ENCODE peak calls at places on chromosomes 13 and 19, in seven cellular contexts. One of them, this sample, is unnamed.

GRCh38 chr19:40465025-40465780 is at the start of gene BLVRB:
- DNase-seq in testis: no peak
- DNase-seq in GM23338: peak
- DNase-seq in GM12865: peak
- DNase-seq in endothelial cell: no peak
- DNase-seq in RWPE1: no peak
- DNase-seq in endothelial cell of umbilical vein: no peak
- DNase-seq in this sample: no peak

GRCh38 chr19:50268046-50268445 is 61.1 kb downstream of the KCNC3 start:
- DNase-seq in testis: peak
- DNase-seq in GM23338: no peak
- DNase-seq in GM12865: no peak
- DNase-seq in endothelial cell: no peak
- DNase-seq in RWPE1: no peak
- DNase-seq in endothelial cell of umbilical vein: no peak
- DNase-seq in this sample: no peak

GRCh38 chr19:56110515-56111448 is 10.3 kb downstream of the ZNF787 start:
- DNase-seq in testis: peak
- DNase-seq in GM23338: no peak
- DNase-seq in GM12865: no peak
- DNase-seq in endothelial cell: peak
- DNase-seq in RWPE1: no peak
- DNase-seq in endothelial cell of umbilical vein: peak
- DNase-seq in this sample: no peak

GRCh38 chr13:53001444-53001843 is 27.2 kb upstream of the OLFM4 start:
- DNase-seq in testis: no peak
- DNase-seq in GM23338: no peak
- DNase-seq in GM12865: no peak
- DNase-seq in endothelial cell: no peak
- DNase-seq in RWPE1: no peak
- DNase-seq in endothelial cell of umbilical vein: no peak
- DNase-seq in this sample: no peak

GRCh38 chr13:19818223-19818842 is 35.6 kb upstream of the PSPC1 start:
- DNase-seq in testis: peak
- DNase-seq in GM23338: peak
- DNase-seq in GM12865: peak
- DNase-seq in endothelial cell: peak
- DNase-seq in RWPE1: no peak
- DNase-seq in endothelial cell of umbilical vein: peak
- DNase-seq in this sample: no peak

GRCh38 chr13:23699271-23699670 is 129.1 kb downstream of the TNFRSF19 start:
- DNase-seq in testis: no peak
- DNase-seq in GM23338: no peak
- DNase-seq in GM12865: no peak
- DNase-seq in endothelial cell: no peak
- DNase-seq in RWPE1: no peak
- DNase-seq in endothelial cell of umbilical vein: no peak
- DNase-seq in this sample: no peak

GRCh38 chr19:7494416-7495098 is 5.7 kb upstream of the PEX11G start:
- DNase-seq in testis: peak
- DNase-seq in GM23338: no peak
- DNase-seq in GM12865: no peak
- DNase-seq in endothelial cell: no peak
- DNase-seq in RWPE1: no peak
- DNase-seq in endothelial cell of umbilical vein: no peak
- DNase-seq in this sample: no peak

GRCh38 chr19:39480337-39481228 is at the start of gene TIMM50:
- DNase-seq in testis: peak
- DNase-seq in GM23338: peak
- DNase-seq in GM12865: peak
- DNase-seq in endothelial cell: peak
- DNase-seq in RWPE1: peak
- DNase-seq in endothelial cell of umbilical vein: peak
- DNase-seq in this sample: peak

GRCh38 chr13:110449225-110450015 is 112.1 kb downstream of the RAB20 start:
- DNase-seq in testis: no peak
- DNase-seq in GM23338: no peak
- DNase-seq in GM12865: no peak
- DNase-seq in endothelial cell: no peak
- DNase-seq in RWPE1: no peak
- DNase-seq in endothelial cell of umbilical vein: no peak
- DNase-seq in this sample: no peak

GRCh38 chr13:73429691-73430090 is 370.9 kb downstream of the KLF5 start:
- DNase-seq in testis: no peak
- DNase-seq in GM23338: no peak
- DNase-seq in GM12865: no peak
- DNase-seq in endothelial cell: no peak
- DNase-seq in RWPE1: peak
- DNase-seq in endothelial cell of umbilical vein: no peak
- DNase-seq in this sample: no peak

GRCh38 chr13:75760182-75760981 is 124.3 kb downstream of the LMO7 start:
- DNase-seq in testis: peak
- DNase-seq in GM23338: no peak
- DNase-seq in GM12865: no peak
- DNase-seq in endothelial cell: no peak
- DNase-seq in RWPE1: peak
- DNase-seq in endothelial cell of umbilical vein: peak
- DNase-seq in this sample: no peak

GRCh38 chr13:110391273-110391672 is 84.2 kb downstream of the COL4A2 start:
- DNase-seq in testis: no peak
- DNase-seq in GM23338: no peak
- DNase-seq in GM12865: no peak
- DNase-seq in endothelial cell: no peak
- DNase-seq in RWPE1: no peak
- DNase-seq in endothelial cell of umbilical vein: no peak
- DNase-seq in this sample: no peak

DNA sequence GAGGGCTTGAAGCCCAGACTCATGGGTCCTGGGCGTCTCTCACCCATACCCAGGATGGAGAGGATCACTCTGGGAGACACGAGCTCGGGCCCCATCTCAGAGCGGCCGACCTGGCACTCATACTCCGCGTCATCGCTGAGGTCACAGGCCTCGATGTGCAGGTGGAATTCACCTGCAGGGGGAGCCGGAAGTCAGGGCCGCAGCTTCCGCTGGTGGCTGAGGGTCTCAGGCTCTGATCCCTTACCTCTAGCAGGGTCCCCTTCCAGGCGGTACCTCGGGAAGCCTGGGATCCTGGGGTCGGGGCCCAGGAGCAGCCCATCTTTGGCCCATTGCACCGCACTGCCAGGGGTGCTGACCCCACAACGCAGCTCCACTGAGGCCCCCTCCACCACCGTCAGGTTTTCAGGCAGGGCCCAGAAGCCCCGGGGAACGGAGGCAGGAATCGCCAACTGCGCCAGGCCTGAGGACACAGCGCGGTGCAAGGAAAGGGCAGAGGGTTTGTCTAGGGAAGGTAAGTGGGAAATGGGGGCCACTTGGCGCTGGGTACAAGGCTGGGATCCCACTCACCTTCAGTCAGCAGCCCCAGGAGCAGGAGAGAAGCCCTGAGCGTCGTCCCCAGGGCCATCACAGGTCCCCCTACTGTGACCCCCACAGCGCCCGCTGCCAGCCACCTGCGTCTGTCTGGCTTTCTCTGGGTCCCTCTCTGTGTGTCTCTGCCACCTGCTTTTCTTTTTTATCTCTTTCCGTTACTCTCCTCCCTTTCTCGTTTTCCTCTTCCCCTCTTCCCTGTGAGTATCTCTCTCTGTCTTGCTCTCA is 883 bp downstream of the NPHS1 start:
- DNase-seq in testis: no peak
- DNase-seq in GM23338: peak
- DNase-seq in GM12865: no peak
- DNase-seq in endothelial cell: no peak
- DNase-seq in RWPE1: no peak
- DNase-seq in endothelial cell of umbilical vein: no peak
- DNase-seq in this sample: no peak
- TF ChIP-seq CTCF in testis: no peak
- TF ChIP-seq CTCF in GM23338: peak
- TF ChIP-seq CTCF in GM12865: no peak
- TF ChIP-seq CTCF in endothelial cell: no peak
- TF ChIP-seq CTCF in RWPE1: no peak
- TF ChIP-seq CTCF in endothelial cell of umbilical vein: no peak
- TF ChIP-seq CTCF in this sample: peak

DNA sequence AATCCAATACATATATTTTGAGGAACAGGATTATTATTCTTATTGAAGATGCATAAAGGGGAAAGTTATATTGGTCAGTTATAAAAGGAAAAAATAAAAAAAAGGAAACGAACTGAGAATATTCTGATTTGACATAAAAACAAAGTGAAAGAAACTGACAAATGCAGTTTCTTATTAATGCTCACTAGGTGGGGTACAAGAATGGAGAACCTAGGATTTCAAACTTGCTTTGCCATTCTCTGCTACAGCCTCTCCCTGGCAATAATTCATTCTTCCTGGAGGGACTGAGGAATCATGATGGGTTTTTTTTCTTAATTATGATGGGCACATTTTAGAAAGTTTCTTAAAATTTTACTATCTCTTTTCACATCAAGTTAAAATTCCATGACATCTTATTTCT is 154.9 kb downstream of the PCDH9 start:
- DNase-seq in testis: no peak
- DNase-seq in GM23338: no peak
- DNase-seq in GM12865: no peak
- DNase-seq in endothelial cell: no peak
- DNase-seq in RWPE1: peak
- DNase-seq in endothelial cell of umbilical vein: peak
- DNase-seq in this sample: no peak
- TF ChIP-seq CTCF in testis: no peak
- TF ChIP-seq CTCF in GM23338: no peak
- TF ChIP-seq CTCF in GM12865: no peak
- TF ChIP-seq CTCF in endothelial cell: no peak
- TF ChIP-seq CTCF in RWPE1: no peak
- TF ChIP-seq CTCF in endothelial cell of umbilical vein: no peak
- TF ChIP-seq CTCF in this sample: no peak

DNA sequence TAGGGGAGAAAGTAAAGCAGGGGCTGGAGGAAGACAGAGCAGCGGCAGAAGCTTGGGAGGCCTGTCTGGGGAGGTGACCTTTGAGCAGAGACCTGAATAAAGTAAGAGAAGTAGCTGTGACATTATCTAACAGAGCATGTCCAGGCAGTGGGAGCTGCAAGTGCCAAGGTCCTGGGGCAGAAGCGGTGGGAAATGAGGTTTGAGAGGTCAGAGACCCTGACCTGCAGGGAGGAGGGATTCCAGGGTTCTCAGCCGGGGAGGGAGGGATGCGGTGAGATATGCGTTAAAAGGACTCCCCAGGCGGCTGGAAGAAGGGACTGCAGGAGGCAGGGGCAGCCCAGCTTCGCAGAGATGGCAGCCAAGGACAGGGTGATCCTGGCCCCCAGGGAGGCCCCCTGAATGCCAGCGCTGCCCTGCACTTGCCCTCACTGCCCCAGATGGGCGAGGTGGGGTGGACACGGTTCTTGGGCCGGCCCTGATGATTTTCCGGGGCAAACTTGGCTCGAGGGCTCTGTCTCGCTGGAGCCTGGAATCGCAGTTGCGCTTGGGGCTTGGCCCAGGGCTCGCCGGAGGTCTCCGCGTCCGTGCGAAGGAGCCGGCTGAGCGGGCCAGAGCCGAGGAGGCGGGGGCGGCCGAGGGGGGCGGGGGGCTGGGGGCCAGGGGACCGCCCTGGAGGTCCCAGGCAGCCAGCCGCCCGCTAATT is 3.2 kb downstream of the CRLF1 start:
- DNase-seq in testis: no peak
- DNase-seq in GM23338: peak
- DNase-seq in GM12865: peak
- DNase-seq in endothelial cell: peak
- DNase-seq in RWPE1: no peak
- DNase-seq in endothelial cell of umbilical vein: no peak
- DNase-seq in this sample: peak
- TF ChIP-seq CTCF in testis: no peak
- TF ChIP-seq CTCF in GM23338: peak
- TF ChIP-seq CTCF in GM12865: peak
- TF ChIP-seq CTCF in endothelial cell: no peak
- TF ChIP-seq CTCF in RWPE1: no peak
- TF ChIP-seq CTCF in endothelial cell of umbilical vein: peak
- TF ChIP-seq CTCF in this sample: no peak

GRCh38 chr13:45417790-45418534 is at the start of gene SLC25A30:
- DNase-seq in testis: peak
- DNase-seq in GM23338: peak
- DNase-seq in GM12865: peak
- DNase-seq in endothelial cell: peak
- DNase-seq in RWPE1: peak
- DNase-seq in endothelial cell of umbilical vein: peak
- DNase-seq in this sample: peak
- TF ChIP-seq CTCF in testis: no peak
- TF ChIP-seq CTCF in GM23338: no peak
- TF ChIP-seq CTCF in GM12865: no peak
- TF ChIP-seq CTCF in endothelial cell: no peak
- TF ChIP-seq CTCF in RWPE1: no peak
- TF ChIP-seq CTCF in endothelial cell of umbilical vein: no peak
- TF ChIP-seq CTCF in this sample: no peak

GRCh38 chr19:2783781-2784145 is 690 bp upstream of the SGTA start:
- DNase-seq in testis: no peak
- DNase-seq in GM23338: no peak
- DNase-seq in GM12865: no peak
- DNase-seq in endothelial cell: no peak
- DNase-seq in RWPE1: no peak
- DNase-seq in endothelial cell of umbilical vein: no peak
- DNase-seq in this sample: no peak

GRCh38 chr19:2780284-2780683 is 2.8 kb downstream of the SGTA start:
- DNase-seq in testis: no peak
- DNase-seq in GM23338: no peak
- DNase-seq in GM12865: no peak
- DNase-seq in endothelial cell: no peak
- DNase-seq in RWPE1: no peak
- DNase-seq in endothelial cell of umbilical vein: no peak
- DNase-seq in this sample: no peak

GRCh38 chr19:2785244-2786000 is at the start of gene THOP1:
- DNase-seq in testis: peak
- DNase-seq in GM23338: peak
- DNase-seq in GM12865: peak
- DNase-seq in endothelial cell: peak
- DNase-seq in RWPE1: peak
- DNase-seq in endothelial cell of umbilical vein: peak
- DNase-seq in this sample: peak

GRCh38 chr19:2782357-2782935 is 627 bp downstream of the SGTA start:
- DNase-seq in testis: no peak
- DNase-seq in GM23338: no peak
- DNase-seq in GM12865: no peak
- DNase-seq in endothelial cell: no peak
- DNase-seq in RWPE1: no peak
- DNase-seq in endothelial cell of umbilical vein: peak
- DNase-seq in this sample: no peak

GRCh38 chr19:2782936-2783780 is at the start of gene SGTA:
- DNase-seq in testis: peak
- DNase-seq in GM23338: peak
- DNase-seq in GM12865: peak
- DNase-seq in endothelial cell: peak
- DNase-seq in RWPE1: peak
- DNase-seq in endothelial cell of umbilical vein: peak
- DNase-seq in this sample: peak
- TF ChIP-seq CTCF in testis: peak
- TF ChIP-seq CTCF in GM23338: no peak
- TF ChIP-seq CTCF in GM12865: peak
- TF ChIP-seq CTCF in endothelial cell: peak
- TF ChIP-seq CTCF in RWPE1: peak
- TF ChIP-seq CTCF in endothelial cell of umbilical vein: peak
- TF ChIP-seq CTCF in this sample: peak

This sample was measured in GM13977.